ENCODE peak calls at places on chromosome 20, in eight cellular contexts. F is CD8-positive, alpha-beta T cell; Y is NCI-H774; K is omental fat pad; G is stimulated activated CD4-positive, alpha-beta T cell treated with anti-CD3 and anti-CD28 coated beads, Interleukin-2, amount 100 ng/mL, for 24 hours; E is Right ventricle myocardium superior; D is T-helper 1 cell; L is iPS DF 19.7. R is an unnamed sample.

GRCh38 chr20:49914310-49915117 is 815 bp downstream of the SPATA2 start:
- DNase-seq in G (no peak), D (no peak), Y (no peak), L (no peak), K (no peak), F (peak), E (no peak), R (peak)

GRCh38 chr20:51482836-51483235 is 59.7 kb downstream of the NFATC2 start:
- DNase-seq in E (no peak), Y (no peak), G (no peak), K (no peak), D (no peak), F (no peak), L (no peak), R (no peak)

GRCh38 chr20:64005394-64005793 is 24.5 kb downstream of the PRPF6 start:
- DNase-seq in Y (no peak), K (no peak), G (no peak), E (no peak), L (no peak), F (no peak), D (no peak), R (no peak)

GRCh38 chr20:31606928-31607639 is 2.0 kb downstream of the ID1 start:
- DNase-seq in D (no peak), F (no peak), L (no peak), Y (peak), E (peak), K (no peak), G (no peak), R (no peak)

GRCh38 chr20:48759631-48760245 is 68.1 kb downstream of the PREX1 start:
- DNase-seq in F (no peak), G (no peak), L (no peak), Y (no peak), K (no peak), E (no peak), D (no peak), R (peak)

GRCh38 chr20:9409981-9410380 is 104.4 kb upstream of the LAMP5 start:
- DNase-seq in E (no peak), K (no peak), D (no peak), Y (no peak), F (no peak), L (no peak), G (no peak), R (no peak)

GRCh38 chr20:7171911-7172310 is 404.4 kb downstream of the BMP2 start:
- DNase-seq in Y (no peak), F (no peak), K (no peak), D (no peak), L (no peak), E (no peak), G (no peak), R (no peak)

GRCh38 chr20:49045440-49046086 is 549 bp upstream of the CSE1L start:
- DNase-seq in E (peak), Y (no peak), K (no peak), F (no peak), L (no peak), G (peak), D (no peak), R (peak)

GRCh38 chr20:60242836-60243520 is 284.8 kb downstream of the CDH26 start:
- DNase-seq in D (no peak), Y (no peak), G (no peak), E (no peak), K (no peak), F (no peak), L (no peak), R (no peak)

GRCh38 chr20:4604580-4604979 is 117.1 kb upstream of the PRND start:
- DNase-seq in G (no peak), D (no peak), F (no peak), Y (no peak), E (no peak), L (no peak), K (no peak), R (no peak)

GRCh38 chr20:5544702-5545101 is 205.5 kb upstream of the SHLD1 start:
- DNase-seq in L (no peak), E (no peak), K (no peak), G (no peak), Y (no peak), D (no peak), F (no peak), R (no peak)

GRCh38 chr20:51236396-51236795 is 213.5 kb upstream of the KCNG1 start:
- DNase-seq in E (no peak), L (no peak), D (no peak), Y (no peak), K (no peak), F (no peak), G (no peak), R (no peak)

GRCh38 chr20:6142348-6142993 is 19.6 kb upstream of the FERMT1 start:
- DNase-seq in Y (peak), E (no peak), K (no peak), G (peak), L (no peak), D (no peak), F (no peak), R (peak)

GRCh38 chr20:13443690-13444089 is 195.0 kb downstream of the TASP1 start:
- DNase-seq in K (no peak), E (no peak), D (no peak), F (no peak), G (no peak), L (no peak), Y (no peak), R (no peak)

GRCh38 chr20:8633366-8633765 is 435.5 kb upstream of the PLCB4 start:
- DNase-seq in D (no peak), E (no peak), K (no peak), G (no peak), Y (no peak), F (no peak), L (no peak), R (no peak)

GRCh38 chr20:63129991-63130653 is 85.8 kb downstream of the YTHDF1 start:
- DNase-seq in F (no peak), G (no peak), D (peak), Y (no peak), K (no peak), L (no peak), E (no peak), R (no peak)

GRCh38 chr20:38473353-38473795 is 731 bp downstream of the RALGAPB start:
- DNase-seq in L (no peak), F (peak), K (no peak), E (peak), G (no peak), Y (no peak), D (no peak), R (peak)

GRCh38 chr20:47181056-47181862 is 175.2 kb downstream of the ZMYND8 start:
- DNase-seq in E (no peak), Y (no peak), K (no peak), G (no peak), D (no peak), F (no peak), L (no peak), R (peak)

GRCh38 chr20:40265872-40266533 is 423.0 kb downstream of the MAFB start:
- DNase-seq in Y (no peak), K (no peak), G (no peak), L (no peak), E (no peak), D (no peak), F (no peak), R (peak)

GRCh38 chr20:16978497-16978896 is 230.3 kb downstream of the OTOR start:
- DNase-seq in D (no peak), K (no peak), Y (no peak), E (no peak), G (no peak), L (no peak), F (no peak), R (no peak)

GRCh38 chr20:43953919-43954617 is 39.4 kb downstream of the TOX2 start:
- DNase-seq in F (no peak), K (no peak), L (no peak), Y (no peak), G (no peak), D (no peak), E (no peak), R (no peak)

GRCh38 chr20:32358632-32358882 is 426 bp downstream of the ASXL1 start:
- DNase-seq in F (no peak), D (no peak), K (no peak), G (no peak), E (no peak), L (no peak), Y (no peak), R (no peak)

GRCh38 chr20:41570552-41570951 is 47.6 kb downstream of the CHD6 start:
- DNase-seq in K (no peak), E (no peak), G (no peak), Y (no peak), L (no peak), F (no peak), D (no peak), R (no peak)

GRCh38 chr20:52105045-52105572 is 86.5 kb downstream of the ZFP64 start:
- DNase-seq in E (no peak), D (no peak), K (no peak), Y (no peak), F (no peak), G (no peak), L (peak), R (no peak)

GRCh38 chr20:4997207-4997606 is 4.1 kb downstream of the SLC23A2 start:
- DNase-seq in K (no peak), L (no peak), D (no peak), F (no peak), E (no peak), Y (no peak), G (no peak), R (no peak)

GRCh38 chr20:2763186-2763585 is 37.2 kb downstream of the CPXM1 start:
- DNase-seq in Y (no peak), F (no peak), E (no peak), G (no peak), D (no peak), L (no peak), K (no peak), R (no peak)